ENCODE peak calls at places on chromosomes 4 and X, in seven cellular contexts. S is lung, E is breast epithelium, A is suprapubic skin, F is vagina, O is fibroblast of lung, J is left ventricle myocardium inferior. T is an unnamed sample.

GRCh38 chr4:87938746-87939145 is 36.8 kb upstream of the SPP1 start:
- DNase-seq in O (no peak), S (no peak), E (no peak), A (no peak), J (no peak), F (no peak), T (no peak)

GRCh38 chr4:39320381-39321115 is 45.6 kb downstream of the RFC1 start:
- DNase-seq in S (no peak), O (no peak), A (no peak), J (no peak), E (no peak), F (no peak), T (no peak)

GRCh38 chr4:24794916-24795665 is at the start of gene SOD3:
- DNase-seq in S (peak), F (no peak), J (peak), E (no peak), A (peak), O (peak), T (no peak)

GRCh38 chr4:74840931-74841330 is 46.6 kb upstream of the BTC start:
- DNase-seq in E (no peak), O (peak), J (no peak), F (no peak), A (no peak), S (no peak), T (no peak)

GRCh38 chr4:76339364-76339763 is 32.8 kb downstream of the STBD1 start:
- DNase-seq in E (no peak), J (no peak), F (no peak), O (peak), A (no peak), S (no peak), T (no peak)

GRCh38 chrX:45849261-45849660 is 648.6 kb upstream of the DIPK2B start:
- DNase-seq in S (no peak), J (no peak), O (peak), A (no peak), E (no peak), F (no peak), T (peak)

GRCh38 chr4:141416219-141416618 is 195.5 kb downstream of the ZNF330 start:
- DNase-seq in S (no peak), F (no peak), O (peak), A (no peak), E (no peak), J (no peak), T (no peak)

GRCh38 chrX:49695276-49696180 is at the start of gene PAGE1:
- DNase-seq in O (no peak), A (no peak), F (no peak), J (no peak), E (no peak), S (no peak), T (no peak)

GRCh38 chr4:110503588-110504435 is 27.9 kb downstream of the ENPEP start:
- DNase-seq in A (no peak), S (no peak), O (peak), F (no peak), E (no peak), J (peak), T (no peak)

GRCh38 chr4:75724066-75724866 is at the start of gene USO1:
- DNase-seq in S (peak), J (peak), O (peak), E (peak), F (peak), A (peak), T (peak)

GRCh38 chr4:190020790-190021717 is 6.0 kb downstream of the FRG2 start:
- DNase-seq in J (no peak), A (no peak), E (no peak), F (no peak), O (peak), S (peak), T (peak)

GRCh38 chrX:49058794-49059193 is at the start of gene CCDC120:
- DNase-seq in A (no peak), S (peak), F (no peak), O (no peak), E (no peak), J (no peak), T (no peak)

GRCh38 chrX:46979340-46979739 is 67.1 kb downstream of the JADE3 start:
- DNase-seq in A (no peak), O (peak), F (no peak), J (no peak), S (no peak), E (no peak), T (peak)

GRCh38 chr4:3708103-3708510 is 58.1 kb upstream of the ADRA2C start:
- DNase-seq in A (peak), S (no peak), E (no peak), F (no peak), J (no peak), O (no peak), T (no peak)

DNA sequence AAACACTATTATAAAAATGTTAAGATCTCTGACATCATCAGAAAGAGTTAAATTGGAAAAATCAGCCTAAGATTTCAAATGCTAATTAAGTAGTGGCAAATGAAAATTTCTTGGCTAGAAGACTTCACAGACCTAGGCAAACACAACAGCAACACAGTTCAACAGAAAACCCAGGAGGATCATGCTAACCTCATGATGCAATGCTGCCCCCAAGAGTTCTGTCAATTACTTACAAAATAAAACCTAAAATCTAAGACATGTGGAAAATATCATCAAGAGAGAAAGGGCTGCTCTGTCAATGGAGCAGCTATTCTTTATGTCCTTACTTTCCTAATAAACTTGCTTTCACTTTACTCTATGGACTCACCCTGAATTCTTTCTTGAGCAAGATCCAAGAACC is 21.0 kb downstream of the S100G start:
- DNase-seq in S (no peak), F (no peak), E (no peak), O (peak), J (no peak), A (no peak), T (peak)
- TF ChIP-seq CTCF in S (no peak), F (no peak), E (no peak), O (peak), J (peak), A (no peak), T (peak)

DNA sequence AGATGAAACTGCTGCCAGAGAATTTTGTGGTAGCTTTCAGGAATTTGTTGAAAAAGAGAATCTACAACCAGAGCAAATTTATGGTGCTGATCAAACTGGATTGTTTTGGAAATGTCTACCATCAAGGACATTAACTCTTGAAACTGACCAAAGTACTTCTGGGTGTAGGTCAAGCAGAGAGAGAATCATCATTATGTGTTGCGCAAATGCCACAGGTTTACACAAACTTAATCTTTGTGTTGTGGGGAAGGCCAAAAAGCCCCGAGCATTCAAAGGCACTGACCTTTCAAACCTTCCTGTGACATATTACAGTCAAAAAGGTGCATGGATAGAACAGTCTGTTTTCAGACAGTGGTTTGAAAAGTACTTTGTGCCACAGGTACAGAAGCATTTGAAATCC is 2.1 kb downstream of the TIGD2 start:
- DNase-seq in O (no peak), J (no peak), A (no peak), F (no peak), E (no peak), S (no peak), T (no peak)
- H3K27ac ChIP-seq in O (no peak), J (no peak), A (no peak), F (no peak), E (no peak), S (no peak), T (no peak)

DNA sequence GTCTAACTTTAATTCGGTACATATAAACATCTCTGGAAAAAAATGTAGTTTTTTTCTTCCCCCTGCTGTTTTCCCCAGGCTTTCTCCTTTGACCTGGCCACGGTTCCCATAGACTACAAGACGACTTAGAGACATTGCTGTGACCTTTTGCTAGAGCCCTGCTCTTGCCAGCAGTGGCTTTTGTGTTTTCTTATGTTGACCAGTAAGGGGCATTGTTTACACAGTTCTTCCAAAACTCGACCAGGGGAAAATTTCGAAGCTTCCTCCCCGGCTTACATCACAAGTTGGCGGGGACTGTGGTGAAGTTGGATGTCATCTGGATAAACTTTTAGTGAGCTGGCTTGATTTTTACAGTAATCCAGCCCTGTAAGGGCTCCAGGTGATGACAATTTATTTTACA is 9.3 kb downstream of the CCDC160 start:
- DNase-seq in F (no peak), A (no peak), E (no peak), O (peak), J (no peak), S (no peak), T (no peak)
- TF ChIP-seq CTCF in F (no peak), A (no peak), E (no peak), O (no peak), J (no peak), S (no peak), T (no peak)

GRCh38 chr4:169611991-169612868 is at the start of gene NEK1:
- DNase-seq in S (peak), J (peak), F (no peak), A (peak), O (peak), E (peak), T (peak)

GRCh38 chr4:169612869-169613859 is 781 bp upstream of the NEK1 start:
- DNase-seq in J (peak), O (peak), A (peak), F (no peak), E (peak), S (peak), T (peak)

GRCh38 chr4:169615467-169616106 is 3.2 kb upstream of the NEK1 start:
- DNase-seq in F (no peak), E (no peak), A (no peak), J (no peak), S (no peak), O (no peak), T (no peak)

GRCh38 chr4:169611157-169611556 is 1.2 kb downstream of the NEK1 start:
- DNase-seq in A (no peak), O (no peak), J (no peak), F (no peak), S (no peak), E (no peak), T (no peak)
- H3K27ac ChIP-seq in A (no peak), O (peak), J (peak), F (peak), S (no peak), E (no peak), T (no peak)

DNA sequence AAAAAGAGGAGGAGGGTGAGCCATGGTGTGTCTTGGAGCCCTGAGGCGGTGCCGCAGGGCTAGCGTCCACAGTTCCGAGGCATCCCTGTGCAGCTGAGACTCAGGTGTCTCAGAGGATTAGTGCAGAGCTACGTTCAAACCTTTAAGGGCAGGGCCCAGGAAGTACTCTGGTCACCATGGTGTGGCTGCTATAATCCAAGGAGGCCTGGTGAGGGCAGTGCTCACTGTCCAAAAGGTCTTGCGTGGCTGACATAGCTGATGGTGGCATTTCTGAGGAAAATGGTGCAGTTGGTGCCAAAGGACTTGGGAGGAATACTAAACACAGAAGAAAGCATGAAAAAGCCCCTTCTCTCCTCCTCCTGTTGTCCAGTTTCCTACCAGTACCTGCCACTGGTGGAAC is 146.9 kb downstream of the DCHS2 start:
- DNase-seq in F (no peak), S (no peak), A (no peak), O (no peak), J (no peak), E (no peak), T (no peak)
- TF ChIP-seq CTCF in F (no peak), S (no peak), A (no peak), O (no peak), J (no peak), E (no peak), T (no peak)

DNA sequence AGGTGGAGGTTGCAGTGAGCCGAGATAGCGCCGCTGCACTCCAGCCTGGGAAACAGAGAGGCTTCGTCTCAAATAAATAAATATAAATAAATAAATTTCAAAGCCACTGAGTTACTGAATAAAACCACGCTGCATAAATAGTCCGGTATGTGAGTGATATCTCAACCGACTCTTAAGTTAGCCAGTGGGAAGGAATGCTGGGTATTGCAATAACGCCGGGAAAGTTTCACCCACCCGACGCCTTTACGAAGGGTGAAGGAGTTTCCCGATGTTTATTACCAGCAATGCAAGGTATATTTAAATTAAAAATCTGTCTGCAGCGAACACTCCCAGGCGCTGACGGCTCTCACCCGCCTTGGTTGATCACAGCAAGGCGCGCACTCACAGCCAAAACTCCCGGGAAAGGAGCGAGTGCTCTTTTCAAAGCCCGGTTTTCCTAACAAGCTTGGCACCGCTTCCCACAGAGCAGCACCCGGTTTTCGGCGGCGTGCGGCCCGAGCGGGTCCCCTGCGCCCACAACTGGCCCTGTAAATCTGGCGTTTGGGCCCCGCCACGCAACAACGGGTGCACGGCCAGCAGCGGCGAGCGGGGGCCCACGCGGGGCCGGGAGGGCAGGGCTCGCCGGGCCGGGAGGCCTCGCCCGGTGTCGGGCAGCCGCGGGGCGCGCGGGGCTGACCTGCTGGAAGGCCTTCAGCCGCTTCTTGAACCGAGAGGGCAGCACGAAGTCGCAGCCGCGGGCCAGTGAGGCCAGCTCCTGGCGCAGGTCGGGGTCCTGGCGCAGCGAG is 13.7 kb downstream of the PPP2R3B start:
- DNase-seq in A (no peak), J (no peak), E (no peak), S (no peak), O (no peak), F (no peak), T (peak)
- H3K27ac ChIP-seq in A (no peak), J (peak), E (no peak), S (no peak), O (no peak), F (no peak), T (peak)